ENCODE peak calls at places on chromosomes 5 and 9, in five cellular contexts. One of them, this sample, is unnamed. For H3K4me1, the result is how much of the 10 kb centered on the place peaks cover.

GRCh38 chr5:178524093-178524882 is 65.9 kb downstream of the COL23A1 start:
- DNase-seq in stomach: no peak
- DNase-seq in left ventricle myocardium inferior: no peak
- DNase-seq in endothelial cell of umbilical vein: no peak
- DNase-seq in ovary: no peak
- DNase-seq in this sample: no peak

GRCh38 chr9:94913550-94913949 is 187.1 kb downstream of the AOPEP start:
- DNase-seq in ovary: no peak
- DNase-seq in left ventricle myocardium inferior: no peak
- DNase-seq in endothelial cell of umbilical vein: no peak
- DNase-seq in stomach: no peak
- DNase-seq in this sample: no peak

GRCh38 chr9:2227468-2227867 is 212.3 kb downstream of the SMARCA2 start:
- DNase-seq in endothelial cell of umbilical vein: peak
- DNase-seq in stomach: no peak
- DNase-seq in ovary: peak
- DNase-seq in left ventricle myocardium inferior: no peak
- DNase-seq in this sample: no peak

GRCh38 chr5:178238711-178239592 is 6.3 kb upstream of the PHYKPL start:
- DNase-seq in endothelial cell of umbilical vein: no peak
- DNase-seq in left ventricle myocardium inferior: no peak
- DNase-seq in ovary: no peak
- DNase-seq in stomach: no peak
- DNase-seq in this sample: no peak

GRCh38 chr5:141649972-141650371 is 1.2 kb downstream of the FCHSD1 start:
- DNase-seq in ovary: no peak
- DNase-seq in left ventricle myocardium inferior: no peak
- DNase-seq in stomach: no peak
- DNase-seq in endothelial cell of umbilical vein: no peak
- DNase-seq in this sample: no peak

GRCh38 chr9:91037511-91038482 is 236.2 kb downstream of the SYK start:
- DNase-seq in stomach: peak
- DNase-seq in ovary: peak
- DNase-seq in left ventricle myocardium inferior: no peak
- DNase-seq in endothelial cell of umbilical vein: peak
- DNase-seq in this sample: no peak

GRCh38 chr9:92564479-92564878 is 28.7 kb upstream of the ECM2 start:
- DNase-seq in stomach: no peak
- DNase-seq in endothelial cell of umbilical vein: peak
- DNase-seq in left ventricle myocardium inferior: no peak
- DNase-seq in ovary: no peak
- DNase-seq in this sample: no peak

GRCh38 chr9:7153134-7153533 is 395.4 kb downstream of the KDM4C start:
- DNase-seq in ovary: no peak
- DNase-seq in endothelial cell of umbilical vein: no peak
- DNase-seq in left ventricle myocardium inferior: no peak
- DNase-seq in stomach: no peak
- DNase-seq in this sample: no peak

GRCh38 chr9:86695904-86696424 is 251.3 kb downstream of the GAS1 start:
- DNase-seq in endothelial cell of umbilical vein: no peak
- DNase-seq in stomach: no peak
- DNase-seq in ovary: no peak
- DNase-seq in left ventricle myocardium inferior: no peak
- DNase-seq in this sample: no peak

GRCh38 chr5:151550146-151550545 is 41.0 kb downstream of the FAT2 start:
- DNase-seq in stomach: no peak
- DNase-seq in ovary: no peak
- DNase-seq in endothelial cell of umbilical vein: no peak
- DNase-seq in left ventricle myocardium inferior: no peak
- DNase-seq in this sample: no peak

GRCh38 chr5:9409413-9410089 is 136.3 kb downstream of the SEMA5A start:
- DNase-seq in endothelial cell of umbilical vein: no peak
- DNase-seq in stomach: no peak
- DNase-seq in ovary: no peak
- DNase-seq in left ventricle myocardium inferior: no peak
- DNase-seq in this sample: no peak

GRCh38 chr9:98310752-98311392 is 55.4 kb upstream of the TBC1D2 start:
- DNase-seq in stomach: no peak
- DNase-seq in endothelial cell of umbilical vein: no peak
- DNase-seq in ovary: no peak
- DNase-seq in left ventricle myocardium inferior: no peak
- DNase-seq in this sample: no peak

GRCh38 chr5:41670216-41670615 is 159.8 kb upstream of the PLCXD3 start:
- DNase-seq in stomach: no peak
- DNase-seq in left ventricle myocardium inferior: no peak
- DNase-seq in endothelial cell of umbilical vein: no peak
- DNase-seq in ovary: no peak
- DNase-seq in this sample: no peak

GRCh38 chr9:73412874-73413273 is 261.2 kb downstream of the ANXA1 start:
- DNase-seq in left ventricle myocardium inferior: no peak
- DNase-seq in ovary: no peak
- DNase-seq in stomach: no peak
- DNase-seq in endothelial cell of umbilical vein: no peak
- DNase-seq in this sample: no peak

GRCh38 chr5:75052461-75053285 is at the start of gene GCNT4:
- DNase-seq in ovary: peak
- DNase-seq in left ventricle myocardium inferior: peak
- DNase-seq in stomach: peak
- DNase-seq in endothelial cell of umbilical vein: peak
- DNase-seq in this sample: peak

GRCh38 chr5:176847726-176848290 is 37.4 kb downstream of the UNC5A start:
- DNase-seq in stomach: no peak
- DNase-seq in ovary: no peak
- DNase-seq in left ventricle myocardium inferior: no peak
- DNase-seq in endothelial cell of umbilical vein: no peak
- DNase-seq in this sample: no peak

GRCh38 chr9:123960965-123961364 is 31.0 kb upstream of the DENND1A start:
- DNase-seq in ovary: no peak
- DNase-seq in stomach: no peak
- DNase-seq in endothelial cell of umbilical vein: no peak
- DNase-seq in left ventricle myocardium inferior: no peak
- DNase-seq in this sample: no peak

GRCh38 chr9:36101916-36102741 is 34.4 kb upstream of the GLIPR2 start:
- DNase-seq in left ventricle myocardium inferior: no peak
- DNase-seq in endothelial cell of umbilical vein: peak
- DNase-seq in ovary: peak
- DNase-seq in stomach: no peak
- DNase-seq in this sample: peak

GRCh38 chr5:132420706-132421272 is 51.3 kb downstream of the SLC22A5 start:
- DNase-seq in left ventricle myocardium inferior: no peak
- DNase-seq in ovary: no peak
- DNase-seq in stomach: no peak
- DNase-seq in endothelial cell of umbilical vein: peak
- DNase-seq in this sample: peak

GRCh38 chr5:159456261-159456660 is 126.0 kb upstream of the IL12B start:
- DNase-seq in endothelial cell of umbilical vein: no peak
- DNase-seq in left ventricle myocardium inferior: no peak
- DNase-seq in stomach: no peak
- DNase-seq in ovary: no peak
- DNase-seq in this sample: no peak

GRCh38 chr5:9198399-9198798 is 347.5 kb downstream of the SEMA5A start:
- DNase-seq in ovary: no peak
- DNase-seq in endothelial cell of umbilical vein: no peak
- DNase-seq in left ventricle myocardium inferior: no peak
- DNase-seq in stomach: no peak
- DNase-seq in this sample: no peak

GRCh38 chr9:75053869-75054268 is 25.8 kb upstream of the CARNMT1 start:
- DNase-seq in stomach: no peak
- DNase-seq in endothelial cell of umbilical vein: no peak
- DNase-seq in ovary: no peak
- DNase-seq in left ventricle myocardium inferior: no peak
- DNase-seq in this sample: no peak

GRCh38 chr9:10366171-10366779 is 246.5 kb downstream of the PTPRD start:
- DNase-seq in endothelial cell of umbilical vein: peak
- DNase-seq in stomach: no peak
- DNase-seq in left ventricle myocardium inferior: no peak
- DNase-seq in ovary: no peak
- DNase-seq in this sample: peak

GRCh38 chr5:139635606-139636206 is 12.4 kb upstream of the CXXC5 start:
- DNase-seq in ovary: peak
- DNase-seq in left ventricle myocardium inferior: peak
- DNase-seq in stomach: peak
- DNase-seq in endothelial cell of umbilical vein: peak
- DNase-seq in this sample: peak

GRCh38 chr9:34087370-34087769 is 38.7 kb upstream of the UBAP2 start:
- DNase-seq in ovary: no peak
- DNase-seq in left ventricle myocardium inferior: no peak
- DNase-seq in stomach: no peak
- DNase-seq in endothelial cell of umbilical vein: no peak
- DNase-seq in this sample: no peak

GRCh38 chr5:167030500-167031120 is 1260.8 kb upstream of the WWC1 start:
- DNase-seq in left ventricle myocardium inferior: no peak
- DNase-seq in ovary: no peak
- DNase-seq in stomach: no peak
- DNase-seq in endothelial cell of umbilical vein: no peak
- DNase-seq in this sample: peak

GRCh38 chr5:56328753-56329560 is 95.8 kb upstream of the ANKRD55 start:
- DNase-seq in left ventricle myocardium inferior: no peak
- DNase-seq in endothelial cell of umbilical vein: peak
- DNase-seq in ovary: no peak
- DNase-seq in stomach: no peak
- DNase-seq in this sample: no peak

GRCh38 chr9:97628668-97629067 is 4.5 kb downstream of the TSTD2 start:
- DNase-seq in endothelial cell of umbilical vein: no peak
- DNase-seq in left ventricle myocardium inferior: no peak
- DNase-seq in ovary: no peak
- DNase-seq in stomach: no peak
- DNase-seq in this sample: no peak

GRCh38 chr9:135707449-135708138 is 5.6 kb downstream of the KCNT1 start:
- DNase-seq in endothelial cell of umbilical vein: no peak
- DNase-seq in stomach: no peak
- DNase-seq in left ventricle myocardium inferior: no peak
- DNase-seq in ovary: peak
- DNase-seq in this sample: no peak
- TF ChIP-seq CTCF in endothelial cell of umbilical vein: no peak
- TF ChIP-seq CTCF in stomach: no peak
- TF ChIP-seq CTCF in left ventricle myocardium inferior: no peak
- TF ChIP-seq CTCF in ovary: no peak
- TF ChIP-seq CTCF in this sample: no peak

DNA sequence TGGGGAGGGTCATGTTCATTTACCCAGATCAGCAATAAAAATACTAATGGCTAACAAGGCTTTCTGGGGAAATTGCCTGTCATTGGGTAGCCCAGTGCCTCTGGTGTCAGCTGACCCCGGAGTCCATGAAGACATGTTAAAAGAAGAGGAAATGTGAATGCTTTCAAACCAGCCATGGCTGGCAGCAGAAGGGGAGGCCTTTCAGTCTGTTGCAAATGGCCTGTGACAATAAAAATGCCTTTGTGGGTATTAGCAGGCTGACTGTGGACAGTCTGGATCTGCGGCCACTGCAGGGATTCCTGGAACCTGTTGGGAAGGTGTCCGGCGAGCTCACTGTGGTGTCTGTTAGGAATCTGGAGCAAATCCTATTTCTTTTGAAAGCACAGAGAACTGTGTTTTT is 7.5 kb downstream of the ABL1 start:
- DNase-seq in ovary: no peak
- DNase-seq in endothelial cell of umbilical vein: no peak
- DNase-seq in left ventricle myocardium inferior: no peak
- DNase-seq in stomach: no peak
- DNase-seq in this sample: no peak
- H3K4me1 ChIP-seq in ovary: under half
- H3K4me1 ChIP-seq in endothelial cell of umbilical vein: half or more
- H3K4me1 ChIP-seq in left ventricle myocardium inferior: half or more
- H3K4me1 ChIP-seq in stomach: half or more
- H3K4me1 ChIP-seq in this sample: half or more

GRCh38 chr9:120875954-120876841 is 790 bp downstream of the PHF19 start:
- DNase-seq in stomach: peak
- DNase-seq in ovary: peak
- DNase-seq in left ventricle myocardium inferior: peak
- DNase-seq in endothelial cell of umbilical vein: peak
- DNase-seq in this sample: peak
- TF ChIP-seq CTCF in stomach: no peak
- TF ChIP-seq CTCF in ovary: no peak
- TF ChIP-seq CTCF in left ventricle myocardium inferior: no peak
- TF ChIP-seq CTCF in endothelial cell of umbilical vein: no peak
- TF ChIP-seq CTCF in this sample: no peak

DNA sequence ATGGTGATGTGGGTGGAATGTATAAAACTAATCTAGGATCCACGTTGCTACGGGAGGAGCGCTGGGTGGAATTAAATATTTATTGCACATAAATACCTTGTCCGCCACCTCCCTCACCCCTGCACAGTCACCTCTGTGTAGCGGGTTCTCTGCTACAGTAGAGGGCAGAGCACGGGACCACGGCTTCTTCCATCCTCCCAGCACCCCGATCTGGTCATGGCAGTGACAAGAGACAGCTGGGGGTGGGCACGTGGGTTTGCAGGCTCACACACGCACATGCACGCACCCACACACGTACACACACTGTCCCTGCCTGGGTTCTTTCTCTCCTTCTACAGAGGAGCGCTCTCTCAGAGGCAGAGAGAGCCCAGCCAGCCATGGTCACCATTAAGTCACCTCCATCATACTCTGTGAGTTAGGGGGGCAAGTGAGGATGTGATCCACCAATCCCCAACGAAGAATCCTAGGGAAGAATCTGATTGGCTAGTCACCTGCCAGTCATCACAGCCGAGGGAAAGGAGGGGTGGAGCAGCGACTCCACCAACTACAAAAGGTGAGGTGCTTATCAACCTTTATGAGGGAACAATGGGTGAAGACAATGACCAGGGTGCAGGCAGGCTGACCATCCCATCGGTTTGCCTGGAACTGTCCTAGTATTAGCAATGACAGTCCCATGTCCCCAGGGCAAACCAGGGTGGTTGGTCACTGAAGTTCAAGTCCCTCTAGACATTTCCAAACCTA is 18.5 kb upstream of the FCN1 start:
- DNase-seq in left ventricle myocardium inferior: no peak
- DNase-seq in stomach: no peak
- DNase-seq in endothelial cell of umbilical vein: no peak
- DNase-seq in ovary: no peak
- DNase-seq in this sample: no peak
- H3K4me1 ChIP-seq in left ventricle myocardium inferior: under half
- H3K4me1 ChIP-seq in stomach: under half
- H3K4me1 ChIP-seq in endothelial cell of umbilical vein: under half
- H3K4me1 ChIP-seq in ovary: under half
- H3K4me1 ChIP-seq in this sample: under half

GRCh38 chr5:81505672-81506071 is 111.7 kb upstream of the ACOT12 start:
- DNase-seq in left ventricle myocardium inferior: no peak
- DNase-seq in stomach: no peak
- DNase-seq in ovary: no peak
- DNase-seq in endothelial cell of umbilical vein: peak
- DNase-seq in this sample: no peak

GRCh38 chr5:81506378-81506777 is 112.4 kb upstream of the ACOT12 start:
- DNase-seq in ovary: no peak
- DNase-seq in stomach: no peak
- DNase-seq in left ventricle myocardium inferior: no peak
- DNase-seq in endothelial cell of umbilical vein: peak
- DNase-seq in this sample: no peak

GRCh38 chr5:81506900-81507588 is 113.1 kb upstream of the ACOT12 start:
- DNase-seq in endothelial cell of umbilical vein: peak
- DNase-seq in ovary: peak
- DNase-seq in left ventricle myocardium inferior: no peak
- DNase-seq in stomach: peak
- DNase-seq in this sample: peak
- TF ChIP-seq CTCF in endothelial cell of umbilical vein: peak
- TF ChIP-seq CTCF in ovary: peak
- TF ChIP-seq CTCF in left ventricle myocardium inferior: peak
- TF ChIP-seq CTCF in stomach: no peak
- TF ChIP-seq CTCF in this sample: peak